ENCODE peak calls at places on chromosomes 4 and X, in nine cellular contexts. One of them, this sample, is unnamed.

GRCh38 chr4:68466185-68466584 is 18.9 kb downstream of the TMPRSS11E start:
- DNase-seq in SK-N-SH: no peak
- DNase-seq in trophoblast cell: peak; percentile 2
- DNase-seq in PC-3: peak; percentile 90
- DNase-seq in fibroblast of lung: peak; percentile 44
- DNase-seq in endothelial cell of umbilical vein: no peak
- DNase-seq in mammary epithelial cell: peak; percentile 90
- DNase-seq in GM23248: peak; percentile 92
- DNase-seq in keratinocyte: peak; percentile 90
- DNase-seq in this sample: peak; percentile 91

GRCh38 chr4:27154706-27155105 is 294.1 kb downstream of the STIM2 start:
- DNase-seq in SK-N-SH: no peak
- DNase-seq in trophoblast cell: no peak
- DNase-seq in PC-3: peak; percentile 79
- DNase-seq in fibroblast of lung: peak; percentile 47
- DNase-seq in endothelial cell of umbilical vein: no peak
- DNase-seq in mammary epithelial cell: peak; percentile 83
- DNase-seq in GM23248: peak; percentile 74
- DNase-seq in keratinocyte: no peak
- DNase-seq in this sample: peak; percentile 95

GRCh38 chr4:651884-652642 is 22.0 kb downstream of the ATP5ME start:
- DNase-seq in SK-N-SH: no peak
- DNase-seq in trophoblast cell: no peak
- DNase-seq in PC-3: no peak
- DNase-seq in fibroblast of lung: no peak
- DNase-seq in endothelial cell of umbilical vein: no peak
- DNase-seq in mammary epithelial cell: no peak
- DNase-seq in GM23248: no peak
- DNase-seq in keratinocyte: no peak
- DNase-seq in this sample: no peak

GRCh38 chr4:8052160-8052691 is 106.4 kb downstream of the ABLIM2 start:
- DNase-seq in SK-N-SH: no peak
- DNase-seq in trophoblast cell: no peak
- DNase-seq in PC-3: no peak
- DNase-seq in fibroblast of lung: no peak
- DNase-seq in endothelial cell of umbilical vein: no peak
- DNase-seq in mammary epithelial cell: no peak
- DNase-seq in GM23248: no peak
- DNase-seq in keratinocyte: no peak
- DNase-seq in this sample: no peak

GRCh38 chr4:26503427-26503826 is 13.1 kb upstream of the CCKAR start:
- DNase-seq in SK-N-SH: no peak
- DNase-seq in trophoblast cell: no peak
- DNase-seq in PC-3: no peak
- DNase-seq in fibroblast of lung: no peak
- DNase-seq in endothelial cell of umbilical vein: no peak
- DNase-seq in mammary epithelial cell: no peak
- DNase-seq in GM23248: no peak
- DNase-seq in keratinocyte: no peak
- DNase-seq in this sample: peak; percentile 30

GRCh38 chrX:78624884-78625283 is 34.2 kb downstream of the RTL3 start:
- DNase-seq in SK-N-SH: no peak
- DNase-seq in trophoblast cell: no peak
- DNase-seq in PC-3: no peak
- DNase-seq in fibroblast of lung: no peak
- DNase-seq in endothelial cell of umbilical vein: no peak
- DNase-seq in mammary epithelial cell: no peak
- DNase-seq in GM23248: no peak
- DNase-seq in keratinocyte: no peak
- DNase-seq in this sample: no peak

GRCh38 chrX:39773923-39774803 is 323.6 kb downstream of the BCOR start:
- DNase-seq in SK-N-SH: no peak
- DNase-seq in trophoblast cell: no peak
- DNase-seq in PC-3: no peak
- DNase-seq in fibroblast of lung: peak; percentile 14
- DNase-seq in endothelial cell of umbilical vein: peak; percentile 53
- DNase-seq in mammary epithelial cell: no peak
- DNase-seq in GM23248: no peak
- DNase-seq in keratinocyte: no peak
- DNase-seq in this sample: peak; percentile 49

GRCh38 chr4:110510955-110511544 is 35.1 kb downstream of the ENPEP start:
- DNase-seq in SK-N-SH: peak; percentile 40
- DNase-seq in trophoblast cell: peak; percentile 91
- DNase-seq in PC-3: peak; percentile 70
- DNase-seq in fibroblast of lung: peak; percentile 79
- DNase-seq in endothelial cell of umbilical vein: peak; percentile 57
- DNase-seq in mammary epithelial cell: peak; percentile 45
- DNase-seq in GM23248: peak; percentile 65
- DNase-seq in keratinocyte: peak; percentile 42
- DNase-seq in this sample: peak; percentile 25

GRCh38 chr4:185221912-185222311 is 12.5 kb downstream of the SNX25 start:
- DNase-seq in SK-N-SH: no peak
- DNase-seq in trophoblast cell: no peak
- DNase-seq in PC-3: no peak
- DNase-seq in fibroblast of lung: no peak
- DNase-seq in endothelial cell of umbilical vein: no peak
- DNase-seq in mammary epithelial cell: no peak
- DNase-seq in GM23248: no peak
- DNase-seq in keratinocyte: no peak
- DNase-seq in this sample: no peak

GRCh38 chrX:14509325-14510057 is 19.8 kb upstream of the GLRA2 start:
- DNase-seq in SK-N-SH: no peak
- DNase-seq in trophoblast cell: no peak
- DNase-seq in PC-3: no peak
- DNase-seq in fibroblast of lung: no peak
- DNase-seq in endothelial cell of umbilical vein: no peak
- DNase-seq in mammary epithelial cell: no peak
- DNase-seq in GM23248: no peak
- DNase-seq in keratinocyte: no peak
- DNase-seq in this sample: no peak

GRCh38 chr4:185872747-185873380 is 60.9 kb upstream of the SORBS2 start:
- DNase-seq in SK-N-SH: no peak
- DNase-seq in trophoblast cell: no peak
- DNase-seq in PC-3: no peak
- DNase-seq in fibroblast of lung: no peak
- DNase-seq in endothelial cell of umbilical vein: no peak
- DNase-seq in mammary epithelial cell: peak; percentile 27
- DNase-seq in GM23248: no peak
- DNase-seq in keratinocyte: no peak
- DNase-seq in this sample: no peak

GRCh38 chr4:111778543-111778942 is 366.7 kb upstream of the FAM241A start:
- DNase-seq in SK-N-SH: no peak
- DNase-seq in trophoblast cell: no peak
- DNase-seq in PC-3: no peak
- DNase-seq in fibroblast of lung: peak; percentile 2
- DNase-seq in endothelial cell of umbilical vein: no peak
- DNase-seq in mammary epithelial cell: no peak
- DNase-seq in GM23248: peak; percentile 46
- DNase-seq in keratinocyte: no peak
- DNase-seq in this sample: no peak

GRCh38 chr4:8652181-8653078 is 59.9 kb downstream of the CPZ start:
- DNase-seq in SK-N-SH: no peak
- DNase-seq in trophoblast cell: no peak
- DNase-seq in PC-3: no peak
- DNase-seq in fibroblast of lung: no peak
- DNase-seq in endothelial cell of umbilical vein: no peak
- DNase-seq in mammary epithelial cell: no peak
- DNase-seq in GM23248: no peak
- DNase-seq in keratinocyte: no peak
- DNase-seq in this sample: no peak

GRCh38 chr4:101948951-101949350 is 158.4 kb downstream of the BANK1 start:
- DNase-seq in SK-N-SH: no peak
- DNase-seq in trophoblast cell: no peak
- DNase-seq in PC-3: no peak
- DNase-seq in fibroblast of lung: no peak
- DNase-seq in endothelial cell of umbilical vein: no peak
- DNase-seq in mammary epithelial cell: no peak
- DNase-seq in GM23248: no peak
- DNase-seq in keratinocyte: no peak
- DNase-seq in this sample: no peak

GRCh38 chrX:130878350-130879341 is 24.4 kb downstream of the ENOX2 start:
- DNase-seq in SK-N-SH: no peak
- DNase-seq in trophoblast cell: no peak
- DNase-seq in PC-3: peak; percentile 96
- DNase-seq in fibroblast of lung: peak; percentile 88
- DNase-seq in endothelial cell of umbilical vein: peak; percentile 35
- DNase-seq in mammary epithelial cell: peak; percentile 85
- DNase-seq in GM23248: peak; percentile 86
- DNase-seq in keratinocyte: peak; percentile 42
- DNase-seq in this sample: peak; percentile 89

DNA sequence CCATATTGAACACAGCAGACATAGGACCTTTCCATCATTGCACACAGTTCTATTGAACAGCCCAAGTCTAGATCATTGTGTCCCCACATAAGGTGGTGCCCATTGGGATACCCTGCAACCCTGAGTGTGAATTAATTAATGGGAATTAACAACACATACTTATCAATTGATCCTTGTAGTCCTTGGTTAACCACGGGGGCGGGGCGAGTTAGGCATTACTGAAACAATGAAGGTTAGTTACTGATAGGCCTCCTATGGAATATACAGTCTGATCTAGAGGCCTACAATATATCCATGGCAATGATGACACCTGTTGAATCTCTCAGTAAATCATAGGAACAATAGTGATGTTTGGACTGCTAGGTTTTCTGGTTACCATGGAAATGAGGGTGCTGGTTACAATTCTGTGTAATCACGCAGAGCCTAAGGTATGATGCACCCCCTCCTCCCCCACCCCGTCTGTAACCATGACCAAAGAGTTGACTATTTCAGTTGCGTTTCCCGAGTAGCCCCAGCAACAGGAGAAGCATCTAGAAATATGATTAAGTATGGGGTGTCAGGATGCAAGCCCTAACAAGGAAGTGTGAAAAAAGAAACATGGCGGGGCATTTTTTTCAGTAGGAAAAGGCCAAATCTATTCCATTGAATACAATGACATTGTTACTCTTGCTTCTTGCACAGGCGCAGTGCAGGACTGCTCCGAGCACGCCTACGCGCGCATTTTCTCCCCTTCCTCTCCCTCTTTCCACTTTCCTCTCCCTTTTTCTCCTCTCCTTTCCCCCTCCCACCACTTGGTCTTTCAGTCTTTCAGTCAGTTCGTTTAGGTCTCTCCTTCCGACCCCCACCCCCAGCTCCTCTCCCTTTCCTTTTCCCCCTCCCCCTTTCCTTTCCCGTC is 674 bp upstream of the NONO start:
- DNase-seq in SK-N-SH: peak; percentile 42
- DNase-seq in trophoblast cell: peak; percentile 11
- DNase-seq in PC-3: no peak
- DNase-seq in fibroblast of lung: no peak
- DNase-seq in endothelial cell of umbilical vein: no peak
- DNase-seq in mammary epithelial cell: peak; percentile 47
- DNase-seq in GM23248: peak; percentile 73
- DNase-seq in keratinocyte: no peak
- DNase-seq in this sample: peak; percentile 58
- H2AFZ ChIP-seq in SK-N-SH: peak overlapping the region; percentile 77
- H2AFZ ChIP-seq in trophoblast cell: peak overlapping the region; percentile 26
- H2AFZ ChIP-seq in PC-3: peak overlapping the region; percentile 68
- H2AFZ ChIP-seq in fibroblast of lung: peak overlapping the region; percentile 57
- H2AFZ ChIP-seq in endothelial cell of umbilical vein: peak overlapping the region; percentile 73
- H2AFZ ChIP-seq in mammary epithelial cell: peak overlapping the region; percentile 85
- H2AFZ ChIP-seq in GM23248: peak overlapping the region; percentile 89
- H2AFZ ChIP-seq in keratinocyte: peak overlapping the region; percentile 59
- H2AFZ ChIP-seq in this sample: peak overlapping the region; percentile 69

GRCh38 chr4:1961563-1961962 is 47.2 kb downstream of the NELFA start:
- DNase-seq in SK-N-SH: no peak
- DNase-seq in trophoblast cell: no peak
- DNase-seq in PC-3: no peak
- DNase-seq in fibroblast of lung: no peak
- DNase-seq in endothelial cell of umbilical vein: no peak
- DNase-seq in mammary epithelial cell: no peak
- DNase-seq in GM23248: no peak
- DNase-seq in keratinocyte: no peak
- DNase-seq in this sample: no peak
- H3K36me3 ChIP-seq in SK-N-SH: peaks cover 63% of the 10 kb centered on the region
- H3K36me3 ChIP-seq in trophoblast cell: peaks cover 42% of the 10 kb centered on the region
- H3K36me3 ChIP-seq in PC-3: peaks cover 48% of the 10 kb centered on the region
- H3K36me3 ChIP-seq in fibroblast of lung: peaks cover 30% of the 10 kb centered on the region
- H3K36me3 ChIP-seq in endothelial cell of umbilical vein: peaks cover 15% of the 10 kb centered on the region
- H3K36me3 ChIP-seq in mammary epithelial cell: peaks cover 24% of the 10 kb centered on the region
- H3K36me3 ChIP-seq in GM23248: peaks cover 11% of the 10 kb centered on the region
- H3K36me3 ChIP-seq in keratinocyte: peaks cover 1% of the 10 kb centered on the region
- H3K36me3 ChIP-seq in this sample: peaks cover 35% of the 10 kb centered on the region

GRCh38 chr4:126191536-126191935 is 876.8 kb downstream of the FAT4 start:
- DNase-seq in SK-N-SH: no peak
- DNase-seq in trophoblast cell: no peak
- DNase-seq in PC-3: no peak
- DNase-seq in fibroblast of lung: no peak
- DNase-seq in endothelial cell of umbilical vein: no peak
- DNase-seq in mammary epithelial cell: no peak
- DNase-seq in GM23248: no peak
- DNase-seq in keratinocyte: no peak
- DNase-seq in this sample: no peak

GRCh38 chr4:126192506-126192905 is 877.8 kb downstream of the FAT4 start:
- DNase-seq in SK-N-SH: no peak
- DNase-seq in trophoblast cell: peak; percentile 0
- DNase-seq in PC-3: no peak
- DNase-seq in fibroblast of lung: no peak
- DNase-seq in endothelial cell of umbilical vein: no peak
- DNase-seq in mammary epithelial cell: no peak
- DNase-seq in GM23248: no peak
- DNase-seq in keratinocyte: no peak
- DNase-seq in this sample: no peak
- H2AFZ ChIP-seq in SK-N-SH: no peak overlapping the region
- H2AFZ ChIP-seq in trophoblast cell: no peak overlapping the region
- H2AFZ ChIP-seq in PC-3: no peak overlapping the region
- H2AFZ ChIP-seq in fibroblast of lung: no peak overlapping the region
- H2AFZ ChIP-seq in endothelial cell of umbilical vein: no peak overlapping the region
- H2AFZ ChIP-seq in mammary epithelial cell: no peak overlapping the region
- H2AFZ ChIP-seq in GM23248: no peak overlapping the region
- H2AFZ ChIP-seq in keratinocyte: no peak overlapping the region
- H2AFZ ChIP-seq in this sample: no peak overlapping the region

GRCh38 chr4:3237711-3238560 is 11.0 kb upstream of the MSANTD1 start:
- DNase-seq in SK-N-SH: no peak
- DNase-seq in trophoblast cell: no peak
- DNase-seq in PC-3: no peak
- DNase-seq in fibroblast of lung: no peak
- DNase-seq in endothelial cell of umbilical vein: no peak
- DNase-seq in mammary epithelial cell: no peak
- DNase-seq in GM23248: no peak
- DNase-seq in keratinocyte: no peak
- DNase-seq in this sample: no peak

GRCh38 chr4:3239998-3240920 is 8.7 kb upstream of the MSANTD1 start:
- DNase-seq in SK-N-SH: no peak
- DNase-seq in trophoblast cell: no peak
- DNase-seq in PC-3: no peak
- DNase-seq in fibroblast of lung: no peak
- DNase-seq in endothelial cell of umbilical vein: no peak
- DNase-seq in mammary epithelial cell: no peak
- DNase-seq in GM23248: no peak
- DNase-seq in keratinocyte: no peak
- DNase-seq in this sample: no peak

GRCh38 chr4:3238721-3239120 is 10.2 kb upstream of the MSANTD1 start:
- DNase-seq in SK-N-SH: no peak
- DNase-seq in trophoblast cell: no peak
- DNase-seq in PC-3: no peak
- DNase-seq in fibroblast of lung: no peak
- DNase-seq in endothelial cell of umbilical vein: no peak
- DNase-seq in mammary epithelial cell: no peak
- DNase-seq in GM23248: no peak
- DNase-seq in keratinocyte: no peak
- DNase-seq in this sample: no peak

GRCh38 chr4:3240936-3241522 is 7.9 kb upstream of the MSANTD1 start:
- DNase-seq in SK-N-SH: no peak
- DNase-seq in trophoblast cell: no peak
- DNase-seq in PC-3: no peak
- DNase-seq in fibroblast of lung: no peak
- DNase-seq in endothelial cell of umbilical vein: no peak
- DNase-seq in mammary epithelial cell: no peak
- DNase-seq in GM23248: no peak
- DNase-seq in keratinocyte: no peak
- DNase-seq in this sample: no peak

GRCh38 chr4:3239342-3239741 is 9.6 kb upstream of the MSANTD1 start:
- DNase-seq in SK-N-SH: no peak
- DNase-seq in trophoblast cell: no peak
- DNase-seq in PC-3: no peak
- DNase-seq in fibroblast of lung: no peak
- DNase-seq in endothelial cell of umbilical vein: no peak
- DNase-seq in mammary epithelial cell: no peak
- DNase-seq in GM23248: no peak
- DNase-seq in keratinocyte: no peak
- DNase-seq in this sample: no peak
- H3K36me3 ChIP-seq in SK-N-SH: no peaks in the 10 kb centered on the region
- H3K36me3 ChIP-seq in trophoblast cell: peaks cover 82% of the 10 kb centered on the region
- H3K36me3 ChIP-seq in PC-3: no peaks in the 10 kb centered on the region
- H3K36me3 ChIP-seq in fibroblast of lung: peaks cover 7% of the 10 kb centered on the region
- H3K36me3 ChIP-seq in endothelial cell of umbilical vein: peaks cover 2% of the 10 kb centered on the region
- H3K36me3 ChIP-seq in mammary epithelial cell: no peaks in the 10 kb centered on the region
- H3K36me3 ChIP-seq in GM23248: no peaks in the 10 kb centered on the region
- H3K36me3 ChIP-seq in keratinocyte: peaks cover 22% of the 10 kb centered on the region
- H3K36me3 ChIP-seq in this sample: peaks cover 6% of the 10 kb centered on the region